ENCODE peak calls at places on chromosome 14, in six cellular contexts. J is OCI-LY7, Z is LNCaP clone FGC, S is HCT116, E is brain microvascular endothelial cell, V is AG04449. M is an unnamed sample.

GRCh38 chr14:90548455-90548854 is 151.6 kb downstream of the CALM1 start:
- DNase-seq in S (no peak), J (no peak), Z (no peak), E (no peak), V (no peak), M (no peak)

GRCh38 chr14:94486883-94487282 is 10.9 kb upstream of the SERPINA9 start:
- DNase-seq in E (no peak), J (no peak), S (no peak), Z (no peak), V (no peak), M (no peak)

GRCh38 chr14:74545386-74545785 is 51.8 kb downstream of the ISCA2 start:
- DNase-seq in Z (no peak), E (no peak), S (no peak), V (no peak), J (no peak), M (no peak)

GRCh38 chr14:89013098-89013504 is 188.7 kb downstream of the TTC8 start:
- DNase-seq in J (peak), V (no peak), S (peak), Z (no peak), E (peak), M (no peak)

GRCh38 chr14:30445852-30446251 is 113.1 kb upstream of the G2E3 start:
- DNase-seq in Z (no peak), E (no peak), J (no peak), S (no peak), V (no peak), M (no peak)

GRCh38 chr14:58944226-58944769 is 244.2 kb upstream of the DAAM1 start:
- DNase-seq in E (no peak), J (no peak), S (no peak), V (no peak), Z (no peak), M (peak)

GRCh38 chr14:81676879-81677278 is 143.2 kb upstream of the SEL1L start:
- DNase-seq in Z (no peak), V (no peak), J (no peak), E (no peak), S (no peak), M (no peak)

GRCh38 chr14:65993996-65994395 is 492.2 kb upstream of the CCDC196 start:
- DNase-seq in Z (no peak), S (no peak), V (no peak), J (no peak), E (no peak), M (no peak)

GRCh38 chr14:31592619-31593018 is 31.4 kb downstream of the NUBPL start:
- DNase-seq in E (peak), V (no peak), J (no peak), Z (no peak), S (no peak), M (no peak)

GRCh38 chr14:32590157-32590556 is 261.1 kb downstream of the AKAP6 start:
- DNase-seq in J (no peak), E (no peak), Z (no peak), S (no peak), V (no peak), M (no peak)

GRCh38 chr14:90560529-90560928 is 163.7 kb downstream of the CALM1 start:
- DNase-seq in J (no peak), Z (no peak), E (no peak), S (no peak), V (no peak), M (no peak)

GRCh38 chr14:88613552-88614010 is 50.7 kb downstream of the ZC3H14 start:
- DNase-seq in V (no peak), S (no peak), J (no peak), Z (peak), E (peak), M (no peak)

GRCh38 chr14:75283162-75283883 is 4.7 kb downstream of the FOS start:
- DNase-seq in V (no peak), E (peak), S (no peak), Z (no peak), J (no peak), M (no peak)

GRCh38 chr14:92552066-92552465 is 38.5 kb downstream of the RIN3 start:
- DNase-seq in V (no peak), Z (no peak), J (no peak), S (no peak), E (no peak), M (no peak)

GRCh38 chr14:89455412-89455811 is 38.4 kb upstream of the FOXN3 start:
- DNase-seq in S (no peak), Z (no peak), J (no peak), E (no peak), V (no peak), M (no peak)

GRCh38 chr14:85248881-85249635 is 280.9 kb upstream of the FLRT2 start:
- DNase-seq in V (no peak), J (no peak), Z (no peak), S (no peak), E (no peak), M (no peak)

GRCh38 chr14:94227029-94227428 is 52.9 kb downstream of the PPP4R4 start:
- DNase-seq in S (no peak), J (no peak), V (peak), E (no peak), Z (no peak), M (no peak)

GRCh38 chr14:78164226-78164853 is 5.8 kb upstream of the NRXN3 start:
- DNase-seq in S (peak), Z (peak), J (peak), V (no peak), E (no peak), M (no peak)

GRCh38 chr14:59707778-59708635 is 131.4 kb upstream of the CCDC175 start:
- DNase-seq in Z (peak), V (no peak), S (no peak), J (no peak), E (no peak), M (no peak)

GRCh38 chr14:20415723-20416622 is 2.7 kb upstream of the TEP1 start:
- DNase-seq in J (peak), E (peak), V (no peak), Z (no peak), S (peak), M (peak)

GRCh38 chr14:95527392-95528002 is 7.4 kb upstream of the GLRX5 start:
- DNase-seq in Z (no peak), J (peak), E (peak), V (no peak), S (no peak), M (no peak)

GRCh38 chr14:49541049-49541448 is 45.1 kb downstream of the RPS29 start:
- DNase-seq in E (no peak), V (no peak), J (no peak), S (no peak), Z (no peak), M (no peak)

GRCh38 chr14:80940146-80940545 is 1.4 kb downstream of the CEP128 start:
- DNase-seq in V (no peak), J (peak), Z (no peak), E (no peak), S (no peak), M (no peak)

GRCh38 chr14:29671034-29671433 is 256.6 kb downstream of the PRKD1 start:
- DNase-seq in S (no peak), E (no peak), Z (no peak), V (peak), J (no peak), M (no peak)

GRCh38 chr14:47438650-47439140 is 236.7 kb downstream of the MDGA2 start:
- DNase-seq in E (peak), S (no peak), Z (no peak), J (no peak), V (no peak), M (no peak)

GRCh38 chr14:71371711-71372396 is 464.6 kb downstream of the PCNX1 start:
- DNase-seq in Z (no peak), E (peak), J (no peak), S (no peak), V (no peak), M (no peak)

GRCh38 chr14:54194501-54194900 is 202.3 kb upstream of the CDKN3 start:
- DNase-seq in E (no peak), V (no peak), J (no peak), S (no peak), Z (no peak), M (no peak)

GRCh38 chr14:101975231-101975630 is 10.9 kb downstream of the DYNC1H1 start:
- DNase-seq in E (no peak), Z (no peak), S (no peak), J (no peak), V (no peak), M (no peak)

GRCh38 chr14:101969480-101969879 is 5.1 kb downstream of the DYNC1H1 start:
- DNase-seq in S (no peak), J (peak), E (no peak), V (no peak), Z (no peak), M (no peak)

GRCh38 chr14:101973356-101973755 is 9.0 kb downstream of the DYNC1H1 start:
- DNase-seq in V (no peak), E (no peak), Z (no peak), S (no peak), J (no peak), M (no peak)

GRCh38 chr14:101970830-101971400 is 6.5 kb downstream of the DYNC1H1 start:
- DNase-seq in E (no peak), J (no peak), S (no peak), V (no peak), Z (no peak), M (no peak)

DNA sequence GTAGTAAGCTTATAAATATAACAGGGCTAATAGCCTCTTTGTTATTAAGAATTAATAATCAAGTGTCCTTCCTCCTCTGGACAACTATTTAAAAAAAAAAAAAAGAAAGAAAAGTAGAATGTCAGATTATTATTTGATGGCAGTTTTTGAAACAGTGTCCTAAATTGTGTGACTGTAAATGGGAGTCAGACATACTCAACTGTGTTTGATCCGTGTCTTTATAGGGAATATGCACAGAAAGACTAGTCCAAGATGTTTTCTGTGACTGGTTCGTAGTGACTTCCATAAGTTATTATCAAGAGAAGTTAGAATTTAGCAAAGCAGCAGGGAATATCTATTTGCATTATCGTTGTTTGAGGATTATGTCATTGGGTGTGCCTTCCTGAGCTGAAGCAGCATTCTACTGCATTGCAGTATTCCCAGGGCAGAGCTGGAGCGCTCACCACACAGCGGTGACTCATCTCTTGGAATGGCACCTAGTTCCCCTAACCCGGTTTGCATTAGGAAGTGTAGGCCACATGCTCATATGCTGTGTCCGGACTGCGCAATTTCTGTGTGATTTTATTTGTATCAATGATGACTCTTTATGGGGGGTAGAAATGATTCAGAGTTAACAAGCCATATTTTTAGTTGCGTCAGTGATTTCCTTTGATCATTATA is 7.9 kb downstream of the DYNC1H1 start:
- DNase-seq in E (peak), Z (peak), S (peak), V (peak), J (no peak), M (peak)
- H3K4me3 ChIP-seq in E (no peak), Z (no peak), S (peak), V (peak), J (no peak), M (no peak)

DNA sequence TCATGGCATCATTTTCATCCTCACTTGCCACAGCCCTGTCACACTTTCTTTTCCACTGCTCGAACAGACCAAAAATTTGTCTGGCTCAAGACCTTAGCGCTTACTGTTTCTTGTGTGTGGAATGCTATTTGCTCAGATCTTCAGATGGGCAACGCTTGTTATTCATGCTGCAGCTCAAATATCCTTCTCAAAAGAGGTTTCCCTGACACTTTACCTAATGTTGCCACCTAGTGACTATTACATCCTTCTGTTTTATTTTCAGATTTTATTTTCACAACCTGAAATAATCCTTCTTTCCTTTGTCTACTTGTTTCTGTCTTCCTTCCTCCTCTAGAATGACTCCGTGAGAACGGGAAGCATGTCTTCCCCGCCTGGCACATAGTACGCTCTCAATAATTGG is 5.6 kb downstream of the FBXO33 start:
- DNase-seq in V (no peak), Z (no peak), S (no peak), J (peak), E (peak), M (peak)
- H3K4me3 ChIP-seq in V (no peak), Z (no peak), S (no peak), J (no peak), E (no peak), M (no peak)

GRCh38 chr14:77025744-77026165 is 2.8 kb downstream of the IRF2BPL start:
- DNase-seq in E (no peak), Z (no peak), S (no peak), V (no peak), J (no peak), M (no peak)
- H3K4me3 ChIP-seq in E (peak), Z (peak), S (no peak), V (peak), J (no peak), M (peak)

DNA sequence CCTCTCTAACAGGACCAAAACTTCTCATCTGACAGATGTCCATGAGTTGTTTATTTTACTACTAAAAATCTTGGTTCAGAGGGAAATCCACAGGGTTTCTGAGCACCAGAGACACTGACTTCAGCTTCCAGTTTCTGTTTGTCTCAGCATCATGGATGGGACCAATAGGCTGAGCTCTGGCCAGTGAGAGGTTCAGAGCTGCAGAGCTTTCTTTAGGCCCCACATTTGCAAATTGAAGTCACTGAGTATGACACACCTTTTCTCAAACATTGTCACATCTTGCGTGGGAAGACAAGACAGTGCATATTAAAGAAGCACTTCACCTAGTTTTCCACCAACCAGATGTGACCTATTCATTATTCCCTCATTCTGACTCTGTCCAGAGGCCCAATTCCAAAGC is 45.2 kb downstream of the RDH12 start:
- DNase-seq in J (no peak), S (no peak), E (no peak), V (no peak), Z (no peak), M (no peak)
- H3K4me3 ChIP-seq in J (no peak), S (no peak), E (no peak), V (no peak), Z (no peak), M (no peak)

GRCh38 chr14:100654025-100654813 is 67.0 kb upstream of the BEGAIN start:
- DNase-seq in Z (no peak), V (no peak), S (no peak), J (no peak), E (no peak), M (no peak)
- H3K4me3 ChIP-seq in Z (no peak), V (no peak), S (peak), J (no peak), E (no peak), M (no peak)

DNA sequence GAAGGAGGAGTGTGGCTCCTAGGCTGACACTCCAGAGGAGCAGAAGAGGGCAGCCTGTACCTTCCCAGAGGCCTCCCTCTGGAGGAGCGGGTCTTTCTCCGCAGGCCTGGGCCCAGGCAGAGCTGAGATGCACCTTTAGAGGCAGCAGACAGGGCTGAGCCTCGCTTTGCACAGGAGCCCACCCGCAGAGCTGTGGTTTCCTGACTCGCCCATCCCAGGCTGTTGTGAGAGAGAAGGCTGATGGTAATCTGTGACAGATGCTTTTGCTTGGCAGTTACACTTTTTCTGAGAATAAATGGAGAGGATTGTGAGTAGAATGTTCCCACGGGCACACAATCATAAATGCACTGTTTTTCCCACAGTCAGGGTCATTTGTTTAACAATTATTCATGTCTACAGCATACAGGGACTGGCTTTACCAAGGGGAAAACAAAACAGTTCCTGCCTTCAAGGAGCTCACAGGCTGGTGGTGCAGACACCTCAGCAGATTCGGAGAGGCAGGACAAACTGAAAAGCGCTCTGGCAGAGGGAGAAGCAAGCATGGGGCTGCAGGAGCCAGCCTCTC is 13.9 kb downstream of the EVL start:
- DNase-seq in S (no peak), Z (no peak), J (no peak), V (peak), E (peak), M (peak)
- H3K4me3 ChIP-seq in S (no peak), Z (no peak), J (no peak), V (no peak), E (no peak), M (no peak)

M was measured in HFF-Myc.